ENCODE peak calls at places on chromosomes 13 and 19, in six cellular contexts. Y is GM23248, L is NCI-H1436, X is AML-193, H is lower leg skin, M is smooth muscle cell of the brain vasculature. J is an unnamed sample.

GRCh38 chr13:41577437-41577836 is 120.1 kb downstream of the RGCC start:
- DNase-seq in Y (peak; percentile 70), L (no peak), X (no peak), H (peak; percentile 90), M (no peak), J (peak; percentile 73)

GRCh38 chr19:708154-709141 is at the start of gene PALM:
- DNase-seq in Y (no peak), L (peak; percentile 29), X (no peak), H (no peak), M (no peak), J (no peak)

GRCh38 chr13:50612717-50613116 is 230.8 kb downstream of the DLEU7 start:
- DNase-seq in Y (no peak), L (no peak), X (no peak), H (no peak), M (no peak), J (no peak)

GRCh38 chr13:44934724-44935123 is 54.5 kb downstream of the NUFIP1 start:
- DNase-seq in Y (peak; percentile 82), L (no peak), X (peak; percentile 80), H (no peak), M (no peak), J (peak; percentile 36)

GRCh38 chr19:11444059-11444458 is 8.6 kb downstream of the PRKCSH start:
- DNase-seq in Y (no peak), L (no peak), X (no peak), H (no peak), M (no peak), J (no peak)

GRCh38 chr19:55197531-55197930 is 11.8 kb downstream of the PTPRH start:
- DNase-seq in Y (peak; percentile 39), L (no peak), X (no peak), H (no peak), M (no peak), J (no peak)

GRCh38 chr19:19860756-19861390 is 4.8 kb upstream of the ZNF253 start:
- DNase-seq in Y (no peak), L (peak; percentile 27), X (no peak), H (no peak), M (no peak), J (peak; percentile 3)

GRCh38 chr19:18998276-18998675 is 35.0 kb downstream of the SUGP2 start:
- DNase-seq in Y (no peak), L (no peak), X (no peak), H (no peak), M (no peak), J (no peak)

GRCh38 chr19:14416743-14417214 is 2.4 kb downstream of the DDX39A start:
- DNase-seq in Y (peak; percentile 70), L (no peak), X (no peak), H (peak; percentile 92), M (no peak), J (no peak)

GRCh38 chr13:67299731-67300130 is 69.6 kb upstream of the PCDH9 start:
- DNase-seq in Y (peak; percentile 34), L (no peak), X (no peak), H (no peak), M (no peak), J (no peak)

GRCh38 chr19:8826371-8826770 is 5.7 kb downstream of the ZNF558 start:
- DNase-seq in Y (no peak), L (no peak), X (no peak), H (peak; percentile 8), M (no peak), J (no peak)

GRCh38 chr13:26785845-26786630 is 25.5 kb upstream of the GPR12 start:
- DNase-seq in Y (no peak), L (peak; percentile 32), X (peak; percentile 30), H (peak; percentile 92), M (no peak), J (no peak)

GRCh38 chr13:30373727-30374126 is 48.6 kb upstream of the UBE2L5 start:
- DNase-seq in Y (no peak), L (no peak), X (no peak), H (peak; percentile 72), M (no peak), J (no peak)

GRCh38 chr13:98693756-98694155 is 58.7 kb downstream of the SLC15A1 start:
- DNase-seq in Y (no peak), L (no peak), X (no peak), H (no peak), M (no peak), J (no peak)

GRCh38 chr19:41753159-41753558 is 2.2 kb upstream of the CEACAM6 start:
- DNase-seq in Y (peak; percentile 52), L (peak; percentile 55), X (peak; percentile 65), H (peak; percentile 82), M (no peak), J (peak; percentile 52)

GRCh38 chr13:82681535-82681934 is 1200.7 kb downstream of the SLITRK1 start:
- DNase-seq in Y (no peak), L (no peak), X (no peak), H (no peak), M (no peak), J (no peak)

GRCh38 chr13:47932953-47933687 is 68.0 kb downstream of the SUCLA2 start:
- DNase-seq in Y (no peak), L (no peak), X (no peak), H (no peak), M (no peak), J (no peak)

GRCh38 chr13:113666324-113666660 is 727 bp upstream of the GRK1 start:
- DNase-seq in Y (no peak), L (no peak), X (no peak), H (peak; percentile 36), M (no peak), J (no peak)

GRCh38 chr13:39415403-39415802 is 187.6 kb downstream of the LHFPL6 start:
- DNase-seq in Y (peak; percentile 68), L (no peak), X (peak; percentile 3), H (no peak), M (no peak), J (peak; percentile 53)

GRCh38 chr19:50427997-50428425 is 4.7 kb upstream of the MYBPC2 start:
- DNase-seq in Y (peak; percentile 73), L (no peak), X (peak; percentile 57), H (peak; percentile 97), M (peak; percentile 39), J (peak; percentile 87)

GRCh38 chr13:110126391-110126961 is 180.5 kb downstream of the COL4A1 start:
- DNase-seq in Y (peak; percentile 96), L (peak; percentile 27), X (no peak), H (peak; percentile 86), M (no peak), J (peak; percentile 85)

GRCh38 chr19:14559916-14560775 is 11.7 kb downstream of the NDUFB7 start:
- DNase-seq in Y (no peak), L (no peak), X (no peak), H (no peak), M (no peak), J (no peak)

GRCh38 chr13:81017525-81018152 is 676.7 kb upstream of the SPRY2 start:
- DNase-seq in Y (peak; percentile 65), L (peak; percentile 65), X (peak; percentile 87), H (no peak), M (peak; percentile 7), J (peak; percentile 39)

J was measured in AG20443.